ENCODE peak calls at places on chromosomes 13 and 19, in nine cellular contexts. V is heart right ventricle, S is ovary, Q is psoas muscle, M is astrocyte, I is tibial nerve, U is hepatocyte, Y is uterus, R is spleen. C is an unnamed sample. For H3K4me1, the result is how much of the 10 kb centered on the place peaks cover.

GRCh38 chr19:38686530-38686888 is 39.1 kb downstream of the ACTN4 start:
- DNase-seq in V (no peak), S (no peak), Q (no peak), M (no peak), I (no peak), U (no peak), Y (no peak), R (no peak), C (no peak)

GRCh38 chr13:104181526-104182231 is 1115.5 kb upstream of the SLC10A2 start:
- DNase-seq in V (no peak), S (no peak), Q (no peak), M (no peak), I (no peak), U (no peak), Y (no peak), R (no peak), C (no peak)

GRCh38 chr19:45130888-45131615 is 29.7 kb downstream of the NKPD1 start:
- DNase-seq in V (no peak), S (no peak), Q (no peak), M (no peak), I (no peak), U (peak), Y (no peak), R (no peak), C (no peak)

GRCh38 chr19:1057185-1057857 is 9.6 kb upstream of the ARHGAP45 start:
- DNase-seq in V (no peak), S (no peak), Q (no peak), M (peak), I (no peak), U (no peak), Y (no peak), R (peak), C (no peak)

GRCh38 chr13:86725105-86725504 is 925.9 kb upstream of the SLITRK6 start:
- DNase-seq in V (no peak), S (no peak), Q (no peak), M (no peak), I (no peak), U (no peak), Y (no peak), R (no peak), C (no peak)

GRCh38 chr19:41319500-41320184 is 9.7 kb downstream of the CCDC97 start:
- DNase-seq in V (no peak), S (no peak), Q (peak), M (no peak), I (no peak), U (peak), Y (no peak), R (no peak), C (no peak)

GRCh38 chr19:50384685-50385535 is 763 bp downstream of the POLD1 start:
- DNase-seq in V (no peak), S (peak), Q (no peak), M (peak), I (no peak), U (no peak), Y (no peak), R (no peak), C (no peak)

GRCh38 chr13:107421028-107421427 is 794.3 kb downstream of the LIG4 start:
- DNase-seq in V (no peak), S (no peak), Q (no peak), M (peak), I (no peak), U (no peak), Y (no peak), R (no peak), C (no peak)

GRCh38 chr19:50829801-50830200 is 3.6 kb downstream of the KLK15 start:
- DNase-seq in V (no peak), S (no peak), Q (no peak), M (no peak), I (no peak), U (no peak), Y (no peak), R (no peak), C (no peak)

GRCh38 chr19:45526143-45526542 is 18.9 kb downstream of the VASP start:
- DNase-seq in V (peak), S (peak), Q (peak), M (peak), I (peak), U (peak), Y (peak), R (no peak), C (peak)

GRCh38 chr19:20039203-20039723 is at the start of gene ZNF682:
- DNase-seq in V (peak), S (peak), Q (peak), M (peak), I (peak), U (peak), Y (peak), R (peak), C (peak)

GRCh38 chr13:28181413-28181812 is 43.1 kb downstream of the PAN3 start:
- DNase-seq in V (no peak), S (no peak), Q (no peak), M (peak), I (no peak), U (no peak), Y (no peak), R (no peak), C (no peak)

GRCh38 chr19:40609561-40610395 is 8.6 kb downstream of the LTBP4 start:
- DNase-seq in V (peak), S (peak), Q (peak), M (peak), I (peak), U (peak), Y (peak), R (peak), C (peak)

GRCh38 chr19:40803857-40804782 is 5.1 kb downstream of the EGLN2 start:
- DNase-seq in V (peak), S (no peak), Q (no peak), M (no peak), I (no peak), U (no peak), Y (peak), R (peak), C (peak)

DNA sequence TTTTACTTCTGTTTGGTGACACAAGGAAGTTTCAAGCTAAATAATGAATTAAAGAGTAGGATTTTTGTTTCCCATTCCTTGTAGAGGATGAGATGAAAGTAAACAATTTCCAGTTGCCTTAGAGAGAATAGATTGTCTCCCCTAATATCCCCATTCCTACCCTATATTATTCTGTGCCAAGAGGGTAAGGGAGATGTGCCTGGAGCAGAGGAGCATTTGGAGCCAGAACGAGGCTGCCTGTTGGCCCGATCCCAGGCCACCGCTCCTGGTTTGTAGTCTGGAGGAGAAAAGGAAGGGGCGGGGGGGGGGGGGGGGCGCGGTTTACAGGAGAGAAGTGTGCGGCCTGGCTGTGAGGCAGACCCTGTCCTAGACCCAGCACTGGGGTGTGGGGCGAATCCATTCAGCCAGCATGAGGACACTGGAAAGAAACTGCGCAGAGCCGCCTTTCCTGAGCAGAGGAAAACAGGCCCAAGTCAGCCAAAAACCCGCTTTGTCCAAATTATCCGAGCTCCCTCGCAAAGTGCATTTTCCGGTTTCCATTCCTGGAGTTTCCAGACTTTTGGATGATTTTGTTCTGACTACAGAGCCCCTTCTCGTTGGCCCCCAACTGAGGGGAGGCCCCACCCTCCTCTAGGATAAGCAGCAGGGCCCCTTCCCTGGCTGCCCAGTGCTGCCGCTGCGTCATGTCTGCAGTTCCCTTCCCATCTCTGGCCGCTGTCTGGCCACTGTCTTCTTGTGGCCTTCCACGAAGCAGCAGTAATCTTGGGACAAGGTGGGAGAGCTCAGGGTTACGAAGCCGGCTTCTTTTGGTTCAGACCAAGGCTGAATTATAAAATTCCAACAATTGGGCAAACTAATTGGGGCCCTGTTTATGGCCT is 23.0 kb downstream of the NFIX start:
- DNase-seq in V (peak), S (peak), Q (peak), M (peak), I (peak), U (no peak), Y (peak), R (no peak), C (peak)
- H3K4me1 ChIP-seq in V (half or more), S (under half), Q (half or more), M (half or more), I (half or more), U (half or more), Y (under half), R (under half), C (half or more)

GRCh38 chr19:33064117-33064777 is 441 bp downstream of the RHPN2 start:
- DNase-seq in V (peak), S (peak), Q (no peak), M (no peak), I (no peak), U (peak), Y (no peak), R (peak), C (no peak)
- TF ChIP-seq CTCF in V (no peak), S (no peak), Q (no peak), M (no peak), I (no peak), U (no peak), Y (no peak), R (no peak), C (no peak)

DNA sequence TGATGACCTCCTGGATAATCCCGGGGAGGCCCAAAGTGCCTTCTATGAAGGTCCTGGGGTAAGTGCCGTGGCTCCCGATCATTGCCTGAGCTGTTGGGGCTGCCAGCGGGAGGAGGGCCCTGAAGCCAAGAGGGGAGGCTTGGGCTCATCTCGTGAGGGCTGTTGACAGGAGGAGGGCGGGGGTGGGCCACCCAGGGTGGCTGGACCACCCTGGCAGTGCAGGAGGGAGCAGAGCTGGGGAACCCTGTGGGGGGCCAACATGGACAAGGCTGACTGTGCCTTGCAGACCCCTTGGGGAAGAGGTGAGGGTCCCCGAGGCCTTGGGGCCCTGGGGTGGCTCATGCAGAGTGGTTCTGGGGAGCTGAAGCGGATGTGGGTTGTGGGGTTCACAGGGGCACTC is 37.4 kb upstream of the EHD2 start:
- DNase-seq in V (no peak), S (no peak), Q (peak), M (no peak), I (no peak), U (no peak), Y (no peak), R (no peak), C (no peak)
- H3K4me1 ChIP-seq in V (under half), S (under half), Q (under half), M (under half), I (under half), U (under half), Y (under half), R (under half), C (under half)

GRCh38 chr13:41196620-41197019 is 2.3 kb upstream of the KBTBD7 start:
- DNase-seq in V (no peak), S (no peak), Q (no peak), M (no peak), I (no peak), U (no peak), Y (no peak), R (no peak), C (no peak)
- TF ChIP-seq CTCF in V (peak), S (no peak), Q (no peak), M (no peak), I (peak), U (no peak), Y (no peak), R (no peak), C (no peak)

GRCh38 chr19:3382460-3383100 is 16.2 kb downstream of the NFIC start:
- DNase-seq in V (no peak), S (no peak), Q (no peak), M (no peak), I (no peak), U (no peak), Y (no peak), R (no peak), C (no peak)
- H3K4me1 ChIP-seq in V (half or more), S (half or more), Q (half or more), M (under half), I (half or more), U (under half), Y (half or more), R (half or more), C (half or more)

GRCh38 chr19:8248348-8249328 is 39.5 kb downstream of the CERS4 start:
- DNase-seq in V (no peak), S (no peak), Q (no peak), M (no peak), I (no peak), U (no peak), Y (no peak), R (no peak), C (no peak)

GRCh38 chr19:8250596-8250995 is 41.4 kb downstream of the CERS4 start:
- DNase-seq in V (no peak), S (no peak), Q (no peak), M (no peak), I (no peak), U (no peak), Y (no peak), R (no peak), C (no peak)

GRCh38 chr19:8252922-8253589 is 43.9 kb downstream of the CERS4 start:
- DNase-seq in V (peak), S (peak), Q (peak), M (peak), I (peak), U (peak), Y (peak), R (peak), C (peak)

GRCh38 chr19:8253678-8254077 is 44.5 kb downstream of the CERS4 start:
- DNase-seq in V (no peak), S (no peak), Q (peak), M (no peak), I (no peak), U (no peak), Y (no peak), R (no peak), C (no peak)

DNA sequence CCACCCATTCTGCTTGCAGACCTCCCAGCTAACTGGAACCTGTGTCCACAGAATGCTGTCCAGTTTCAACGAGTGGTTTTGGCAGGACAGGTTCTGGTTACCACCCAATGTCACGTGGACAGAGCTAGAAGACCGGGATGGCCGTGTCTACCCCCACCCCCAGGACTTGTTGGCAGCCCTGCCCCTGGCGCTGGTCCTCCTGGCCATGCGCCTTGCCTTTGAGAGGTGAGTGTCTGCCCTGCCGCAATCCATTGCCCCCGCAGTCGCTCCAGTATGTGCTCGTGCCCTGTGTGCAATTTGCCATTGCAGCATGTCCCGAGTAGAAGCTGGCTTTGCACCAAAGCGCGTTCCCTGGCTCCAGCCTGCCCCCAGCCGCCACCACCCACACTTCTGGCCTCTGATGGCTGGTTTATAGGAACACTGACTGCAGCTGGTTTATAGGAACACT is 41.9 kb downstream of the CERS4 start:
- DNase-seq in V (peak), S (peak), Q (peak), M (peak), I (peak), U (peak), Y (peak), R (no peak), C (peak)
- TF ChIP-seq CTCF in V (peak), S (no peak), Q (no peak), M (no peak), I (no peak), U (no peak), Y (no peak), R (no peak), C (peak)

DNA sequence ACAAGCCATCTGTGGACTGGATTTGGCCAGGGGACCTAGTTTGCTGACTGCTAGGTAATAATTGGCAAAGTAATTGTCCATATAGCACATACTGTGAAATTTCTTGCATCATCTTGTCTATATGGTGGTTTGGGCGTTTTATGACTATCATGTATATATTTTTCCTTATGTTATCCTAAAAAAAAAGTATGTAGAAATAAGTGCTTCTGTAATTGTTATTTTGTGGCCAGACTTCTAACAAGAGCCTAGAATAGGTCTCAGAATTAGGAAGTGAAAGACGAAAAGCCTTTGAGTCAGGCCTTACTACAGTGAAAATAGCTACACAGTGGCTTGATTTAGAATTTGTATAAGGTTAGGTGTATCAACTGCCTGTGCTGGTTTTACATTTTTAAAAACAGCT is 4.2 kb downstream of the FNDC3A start:
- DNase-seq in V (no peak), S (no peak), Q (no peak), M (no peak), I (no peak), U (no peak), Y (no peak), R (no peak), C (no peak)
- H3K4me1 ChIP-seq in V (under half), S (under half), Q (under half), M (under half), I (half or more), U (under half), Y (under half), R (under half), C (half or more)

GRCh38 chr13:42769650-42770049 is 11.7 kb upstream of the FAM216B start:
- DNase-seq in V (no peak), S (no peak), Q (no peak), M (no peak), I (no peak), U (no peak), Y (no peak), R (no peak), C (no peak)
- TF ChIP-seq CTCF in V (no peak), S (no peak), Q (no peak), M (no peak), I (no peak), U (no peak), Y (no peak), R (no peak), C (no peak)

DNA sequence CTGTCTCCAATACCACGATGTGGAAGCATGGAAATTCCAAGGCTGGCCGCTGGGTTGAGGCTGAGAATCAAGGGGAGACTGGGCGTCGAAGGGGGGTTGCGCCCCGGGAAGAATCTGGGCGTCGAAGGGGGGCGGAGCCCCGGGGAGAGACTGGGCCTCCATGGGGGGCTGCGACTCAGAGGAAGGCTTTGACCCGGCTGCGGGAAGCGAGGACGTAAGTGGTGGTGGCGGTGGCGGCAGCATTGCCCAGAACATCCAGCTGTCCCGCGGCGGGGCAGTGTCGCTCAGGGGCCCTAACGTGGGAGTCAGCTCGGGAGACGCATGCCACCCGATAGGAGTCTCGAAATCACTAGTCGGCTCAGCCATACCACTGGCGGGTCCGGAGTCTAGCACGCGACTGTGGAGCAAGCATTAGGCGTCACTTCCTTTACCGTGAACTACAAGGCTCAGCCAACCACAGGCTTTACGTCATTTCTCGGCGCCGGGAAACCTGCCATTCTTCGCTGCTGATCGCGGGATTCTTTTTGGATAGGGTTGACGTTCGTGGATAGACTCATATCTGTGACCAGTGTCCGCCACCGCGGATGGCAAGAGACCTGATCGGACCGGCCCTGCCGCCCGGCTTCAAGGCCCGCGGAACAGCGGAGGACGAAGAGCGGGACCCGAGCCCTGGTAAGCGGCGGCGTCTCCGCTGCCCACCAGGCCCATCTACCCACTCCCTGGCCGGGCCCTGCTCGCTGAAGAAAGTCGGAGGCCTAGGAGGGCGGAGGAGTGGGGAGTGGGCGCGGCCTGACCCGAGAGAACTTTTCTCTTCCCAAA is at the start of the genes GPALPP1 and NUFIP1:
- DNase-seq in V (peak), S (peak), Q (peak), M (peak), I (peak), U (peak), Y (peak), R (peak), C (peak)
- H3K4me1 ChIP-seq in V (under half), S (under half), Q (under half), M (under half), I (half or more), U (under half), Y (under half), R (under half), C (half or more)